ENCODE peak calls at places on chromosomes 6 and 20, in eight cellular contexts. N, V, F, T, G, M, B and L are unnamed samples.

GRCh38 chr6:106574729-106575458 is 54.4 kb downstream of the RTN4IP1 start:
- DNase-seq in N (no peak), T (no peak), V (no peak), F (peak; percentile 57), M (no peak), G (no peak), B (no peak), L (peak; percentile 38)

GRCh38 chr6:137234505-137234863 is 15.3 kb upstream of the IFNGR1 start:
- DNase-seq in M (no peak), G (peak; percentile 2), V (no peak), N (peak; percentile 18), F (no peak), T (no peak), B (peak; percentile 58), L (no peak)

GRCh38 chr6:119346914-119347313 is 2.6 kb downstream of the MAN1A1 start:
- DNase-seq in G (no peak), B (no peak), V (no peak), T (no peak), M (no peak), N (no peak), F (no peak), L (no peak)

GRCh38 chr20:10047427-10047826 is 12.6 kb downstream of the ANKEF1 start:
- DNase-seq in V (no peak), B (no peak), G (no peak), M (no peak), T (no peak), F (no peak), N (peak; percentile 58), L (peak; percentile 9)

GRCh38 chr6:2020909-2021308 is 224.5 kb downstream of the GMDS start:
- DNase-seq in G (no peak), N (peak; percentile 65), M (no peak), B (no peak), F (no peak), V (no peak), T (no peak), L (no peak)

GRCh38 chr20:3701061-3701998 is 11.1 kb downstream of the SIGLEC1 start:
- DNase-seq in M (no peak), N (no peak), G (no peak), V (no peak), F (no peak), B (no peak), T (peak; percentile 40), L (no peak)

GRCh38 chr20:46666818-46667515 is 15.7 kb upstream of the SLC13A3 start:
- DNase-seq in M (no peak), N (no peak), G (no peak), T (peak; percentile 77), F (no peak), V (no peak), B (no peak), L (no peak)

GRCh38 chr20:34747479-34747878 is 43.3 kb downstream of the TP53INP2 start:
- DNase-seq in F (no peak), V (no peak), B (no peak), T (no peak), N (no peak), M (peak; percentile 45), G (no peak), L (no peak)

GRCh38 chr6:169250660-169251059 is 3.0 kb downstream of the THBS2 start:
- DNase-seq in T (no peak), V (no peak), B (no peak), M (no peak), F (no peak), G (no peak), N (no peak), L (peak; percentile 51)

GRCh38 chr6:157649311-157650260 is 173.5 kb upstream of the SNX9 start:
- DNase-seq in T (no peak), M (no peak), N (no peak), B (no peak), G (no peak), F (no peak), V (no peak), L (no peak)

GRCh38 chr6:20808439-20808838 is 274.2 kb downstream of the CDKAL1 start:
- DNase-seq in N (no peak), F (no peak), B (no peak), M (no peak), V (no peak), T (no peak), G (no peak), L (no peak)

GRCh38 chr6:34705241-34705640 is 8.7 kb upstream of the ILRUN start:
- DNase-seq in N (no peak), M (no peak), G (no peak), V (no peak), T (no peak), F (no peak), B (no peak), L (no peak)

GRCh38 chr6:10082385-10082784 is 332.5 kb downstream of the TFAP2A start:
- DNase-seq in N (no peak), F (no peak), V (no peak), B (no peak), M (no peak), T (no peak), G (no peak), L (no peak)

GRCh38 chr20:43824279-43824678 is 90.4 kb upstream of the TOX2 start:
- DNase-seq in V (no peak), M (no peak), T (no peak), N (no peak), G (no peak), F (no peak), B (no peak), L (no peak)

GRCh38 chr20:48812600-48813445 is 15.0 kb downstream of the PREX1 start:
- DNase-seq in N (no peak), F (no peak), B (no peak), M (no peak), T (no peak), G (no peak), V (no peak), L (no peak)

GRCh38 chr6:89057759-89058158 is 22.8 kb upstream of the PNRC1 start:
- DNase-seq in N (no peak), M (no peak), T (no peak), V (no peak), B (no peak), G (no peak), F (no peak), L (no peak)

GRCh38 chr6:21151178-21151956 is 442.2 kb upstream of the SOX4 start:
- DNase-seq in M (no peak), G (no peak), T (no peak), N (no peak), B (no peak), F (no peak), V (no peak), L (no peak)

GRCh38 chr6:134230087-134230717 is 87.7 kb downstream of the SGK1 start:
- DNase-seq in M (no peak), N (no peak), T (no peak), B (peak; percentile 20), V (no peak), F (no peak), G (no peak), L (no peak)

DNA sequence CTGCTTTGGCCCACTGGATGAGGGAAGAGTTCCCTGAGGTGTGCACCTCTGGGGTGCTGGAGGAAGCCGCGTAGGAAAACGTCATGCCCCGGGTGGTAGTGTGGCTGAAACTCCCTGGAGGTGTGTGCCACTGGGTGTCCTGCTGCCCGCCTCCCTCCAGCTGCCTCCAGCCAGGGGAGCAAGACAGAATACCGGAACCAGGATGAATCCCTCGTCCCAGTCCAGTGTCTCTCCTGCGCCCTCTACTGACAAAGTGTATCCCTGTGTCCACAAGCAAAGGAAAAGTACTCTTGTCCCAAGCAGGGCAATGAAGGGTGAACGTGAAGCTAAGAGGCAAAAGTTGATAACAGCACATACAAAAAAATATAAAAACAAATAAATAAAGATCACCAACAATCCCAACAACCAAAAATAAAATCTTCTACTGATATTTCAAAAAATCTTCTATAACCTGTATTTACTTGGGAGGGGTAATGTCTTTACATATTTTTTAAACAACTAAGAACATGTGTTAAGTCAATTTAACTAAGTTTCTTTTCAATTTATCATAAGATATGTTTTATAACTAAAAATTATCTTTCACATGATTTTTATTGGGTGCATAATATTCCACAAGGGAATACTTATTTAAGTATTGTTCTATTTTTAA is 437.6 kb downstream of the MAFB start:
- DNase-seq in M (peak; percentile 41), B (peak; percentile 50), N (peak; percentile 78), V (no peak), F (no peak), G (no peak), T (peak; percentile 56), L (peak; percentile 24)
- TF ChIP-seq CTCF in M (peak; percentile 68), B (peak; percentile 30), N (peak; percentile 79), V (no peak), F (peak; percentile 28), G (no peak), T (peak; percentile 62), L (peak; percentile 37)

GRCh38 chr20:63212393-63212730 is 3.6 kb downstream of the YTHDF1 start:
- DNase-seq in M (no peak), G (no peak), F (no peak), V (no peak), N (no peak), T (no peak), B (no peak), L (no peak)
- TF ChIP-seq CTCF in M (no peak), G (no peak), F (no peak), V (no peak), N (no peak), T (no peak), B (no peak), L (no peak)

DNA sequence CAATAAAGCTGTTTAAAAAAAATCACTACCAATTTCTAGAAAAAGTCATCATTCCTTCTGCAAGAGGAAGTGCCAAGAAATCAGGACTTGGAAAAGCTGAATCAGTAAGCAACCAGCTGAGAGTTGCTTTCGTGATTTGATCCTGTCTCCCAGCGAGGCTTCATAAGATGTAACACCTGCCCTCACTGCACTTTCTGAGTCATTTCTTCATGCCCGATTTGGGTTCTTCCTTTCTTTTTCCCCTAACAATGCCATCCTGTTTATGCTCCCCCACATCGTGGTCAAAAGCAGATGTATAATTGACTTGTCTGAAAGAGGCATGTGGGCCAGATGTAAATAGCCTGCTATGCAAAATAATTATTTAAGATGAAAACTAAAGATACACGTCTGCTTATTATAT is 52.1 kb downstream of the RIPOR2 start:
- DNase-seq in B (no peak), T (no peak), V (no peak), G (no peak), F (no peak), M (no peak), N (no peak), L (no peak)
- TF ChIP-seq CTCF in B (no peak), T (no peak), V (no peak), G (no peak), F (no peak), M (no peak), N (no peak), L (no peak)

GRCh38 chr6:29557320-29557719 is 2.2 kb downstream of the UBD start:
- DNase-seq in V (no peak), B (no peak), G (no peak), F (no peak), N (no peak), T (no peak), M (no peak), L (no peak)

GRCh38 chr6:29554764-29555163 is 4.8 kb downstream of the UBD start:
- DNase-seq in N (no peak), M (no peak), F (no peak), V (no peak), T (no peak), G (no peak), B (no peak), L (no peak)

GRCh38 chr6:29558439-29559079 is 973 bp downstream of the UBD start:
- DNase-seq in F (no peak), T (no peak), M (no peak), G (no peak), N (no peak), B (no peak), V (no peak), L (no peak)

GRCh38 chr6:29552512-29553051 is 7.0 kb downstream of the UBD start:
- DNase-seq in V (no peak), M (peak; percentile 88), F (no peak), T (no peak), G (no peak), B (no peak), N (peak; percentile 64), L (no peak)

GRCh38 chr6:29553268-29554057 is 6.1 kb downstream of the UBD start:
- DNase-seq in T (no peak), B (peak; percentile 47), F (no peak), M (peak; percentile 49), G (no peak), V (peak; percentile 17), N (peak; percentile 23), L (no peak)
- TF ChIP-seq CTCF in T (no peak), B (no peak), F (no peak), M (no peak), G (no peak), V (no peak), N (no peak), L (no peak)